ENCODE peak calls at places on chromosomes 3 and 15, in four cellular contexts. E is HEK293T, L is GM12878, W is K562. X is an unnamed sample.

GRCh38 chr3:59191651-59192050 is 141.8 kb upstream of the CFAP20DC start:
- DNase-seq in W (no peak), E (no peak), L (no peak), X (no peak)

GRCh38 chr3:28334552-28334951 is 14.0 kb upstream of the ZCWPW2 start:
- DNase-seq in L (no peak), E (no peak), W (no peak), X (no peak)

GRCh38 chr3:133821767-133822638 is 16.4 kb downstream of the SRPRB start:
- DNase-seq in L (no peak), W (peak), E (no peak), X (peak)

GRCh38 chr15:78392430-78392829 is 45.6 kb upstream of the IREB2 start:
- DNase-seq in E (no peak), W (no peak), L (no peak), X (no peak)

GRCh38 chr3:141052570-141053069 is 1.5 kb downstream of the SPSB4 start:
- DNase-seq in E (peak), L (no peak), W (no peak), X (no peak)

GRCh38 chr15:85762039-85762755 is 32.5 kb downstream of the KLHL25 start:
- DNase-seq in W (no peak), L (no peak), E (no peak), X (no peak)

GRCh38 chr3:52714335-52715302 is 8.7 kb downstream of the SPCS1 start:
- DNase-seq in W (no peak), L (no peak), E (no peak), X (no peak)

GRCh38 chr3:11568503-11569155 is 75.1 kb downstream of the VGLL4 start:
- DNase-seq in E (no peak), L (no peak), W (no peak), X (no peak)

GRCh38 chr15:67009576-67010569 is 55.5 kb upstream of the SMAD3 start:
- DNase-seq in W (no peak), L (no peak), E (no peak), X (peak)

GRCh38 chr3:9715764-9716437 is 12.3 kb downstream of the CPNE9 start:
- DNase-seq in E (peak), W (peak), L (no peak), X (peak)

GRCh38 chr3:172808969-172809546 is 58.5 kb downstream of the ECT2 start:
- DNase-seq in W (peak), E (no peak), L (no peak), X (peak)

GRCh38 chr3:11581237-11582122 is 62.2 kb downstream of the VGLL4 start:
- DNase-seq in L (no peak), E (no peak), W (no peak), X (no peak)

GRCh38 chr3:49316696-49317457 is 23.0 kb downstream of the USP4 start:
- DNase-seq in L (no peak), W (no peak), E (no peak), X (no peak)

GRCh38 chr15:75177360-75178071 is 24.2 kb upstream of the C15orf39 start:
- DNase-seq in W (no peak), E (no peak), L (no peak), X (no peak)

GRCh38 chr3:8663177-8664061 is 18.8 kb upstream of the SSUH2 start:
- DNase-seq in E (peak), L (peak), W (peak), X (peak)

DNA sequence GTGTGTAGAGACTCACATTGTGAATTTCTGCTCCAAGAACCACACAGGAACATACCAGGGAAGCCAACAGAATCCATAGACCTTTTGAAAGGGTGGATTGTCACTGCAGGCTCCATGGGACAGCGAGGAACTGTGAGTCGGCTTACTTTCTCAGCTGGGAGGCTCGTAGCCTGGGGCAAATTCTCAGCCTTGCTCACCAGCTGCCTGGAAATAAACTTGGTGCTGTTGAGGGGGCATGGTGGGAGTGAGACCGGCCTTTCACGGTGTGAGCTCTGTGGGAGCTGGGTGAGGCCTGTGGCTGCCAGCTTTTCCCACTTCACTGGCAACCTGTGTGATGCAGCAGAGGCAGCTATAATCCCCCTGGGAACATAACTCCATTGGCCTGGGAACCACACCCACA is 146.6 kb upstream of the P2RY1 start:
- DNase-seq in W (no peak), E (no peak), L (no peak), X (no peak)
- TF ChIP-seq SP1 in W (no peak), E (no peak), L (no peak), X (no peak)

GRCh38 chr3:153210660-153211059 is 48.6 kb downstream of the RAP2B start:
- DNase-seq in L (no peak), E (no peak), W (no peak), X (no peak)

GRCh38 chr3:153209596-153209995 is 47.6 kb downstream of the RAP2B start:
- DNase-seq in W (peak), E (no peak), L (no peak), X (no peak)

GRCh38 chr3:153215497-153215896 is 53.5 kb downstream of the RAP2B start:
- DNase-seq in L (no peak), W (no peak), E (no peak), X (no peak)

GRCh38 chr3:153215971-153216370 is 53.9 kb downstream of the RAP2B start:
- DNase-seq in E (no peak), L (no peak), W (no peak), X (no peak)

DNA sequence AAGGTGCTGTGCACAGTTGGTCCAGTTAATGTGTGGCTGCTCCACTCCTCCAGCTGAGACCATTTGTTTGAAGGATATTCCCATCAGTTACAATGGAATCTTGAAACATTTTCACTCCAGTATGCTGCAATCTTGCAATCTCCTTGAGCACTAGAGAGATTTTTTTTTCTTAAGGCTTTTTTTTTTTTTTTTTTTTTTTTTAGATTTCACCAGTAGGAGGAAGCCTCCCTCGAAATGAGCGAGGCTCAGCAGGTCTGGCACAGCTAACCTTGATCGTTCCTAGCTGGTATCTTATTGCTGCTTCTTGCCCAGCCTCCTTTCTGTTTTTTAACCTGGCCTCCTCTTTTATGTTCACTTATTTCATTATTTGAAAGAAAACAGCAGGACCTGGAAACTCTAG is 48.1 kb downstream of the RAP2B start:
- DNase-seq in L (no peak), W (peak), E (no peak), X (no peak)
- TF ChIP-seq FOXK2 in L (no peak), W (no peak), E (no peak), X (no peak)

DNA sequence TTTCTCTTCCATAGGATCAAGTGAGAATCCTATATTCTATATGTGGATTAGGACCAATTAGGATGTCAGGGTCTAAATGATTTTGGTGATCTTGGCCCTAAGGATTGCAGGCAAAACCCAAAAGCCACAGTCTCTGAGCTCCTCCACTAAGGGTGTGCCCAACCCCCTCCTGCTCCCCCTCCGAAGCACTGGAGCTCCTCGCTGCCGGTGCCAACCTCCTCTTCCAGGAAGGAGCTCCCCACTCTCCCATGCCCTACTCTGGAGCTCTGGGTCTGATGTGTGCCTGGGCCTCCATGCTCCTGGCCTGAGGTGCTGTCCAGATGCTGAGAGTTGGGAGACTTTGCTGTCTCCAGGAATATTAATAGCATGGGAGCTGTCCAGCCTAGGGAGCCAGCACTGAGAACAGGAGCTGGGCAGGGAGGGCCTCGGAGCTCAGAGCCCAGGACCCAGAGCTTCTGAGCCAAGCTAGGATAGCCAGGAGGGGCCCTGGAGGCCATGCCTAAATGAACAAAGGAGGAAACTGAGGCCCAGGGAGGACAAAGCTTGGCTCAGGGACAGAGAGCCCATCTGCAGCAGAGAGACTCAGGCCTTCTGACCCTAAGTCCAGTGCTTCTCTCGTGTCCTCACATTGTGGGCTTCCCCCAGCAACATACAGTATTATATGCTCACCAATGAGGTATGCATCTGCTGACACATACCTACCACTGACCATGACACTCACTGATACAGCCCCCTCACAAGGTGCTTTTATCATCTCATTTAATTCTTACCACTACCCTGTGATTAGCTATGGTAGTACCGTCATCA is 36.9 kb upstream of the HERC1 start:
- DNase-seq in E (peak), W (peak), L (no peak), X (peak)
- TF ChIP-seq FOXM1 in E (no peak), W (no peak), L (no peak), X (no peak)

DNA sequence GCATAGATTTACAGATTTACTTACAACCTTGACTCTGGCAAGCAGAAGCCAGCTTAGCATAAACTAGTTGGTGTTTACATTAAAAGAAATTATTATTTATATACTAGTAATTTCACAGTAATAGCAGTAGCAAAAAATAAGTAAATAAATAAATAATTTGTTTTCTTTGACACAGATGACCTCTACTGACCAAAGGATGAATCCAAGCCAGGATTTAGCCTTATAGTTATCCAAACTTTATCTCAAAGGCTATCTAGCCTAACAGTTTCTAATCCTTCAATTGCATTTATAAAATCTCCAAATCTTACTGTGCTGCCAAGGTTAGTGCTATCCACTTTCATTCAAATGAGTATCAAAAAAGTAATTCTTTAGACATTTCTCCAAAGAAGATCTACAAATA is 64.3 kb downstream of the FRMD5 start:
- DNase-seq in L (no peak), E (no peak), W (no peak), X (no peak)
- TF ChIP-seq SP1 in L (no peak), E (no peak), W (no peak), X (no peak)

DNA sequence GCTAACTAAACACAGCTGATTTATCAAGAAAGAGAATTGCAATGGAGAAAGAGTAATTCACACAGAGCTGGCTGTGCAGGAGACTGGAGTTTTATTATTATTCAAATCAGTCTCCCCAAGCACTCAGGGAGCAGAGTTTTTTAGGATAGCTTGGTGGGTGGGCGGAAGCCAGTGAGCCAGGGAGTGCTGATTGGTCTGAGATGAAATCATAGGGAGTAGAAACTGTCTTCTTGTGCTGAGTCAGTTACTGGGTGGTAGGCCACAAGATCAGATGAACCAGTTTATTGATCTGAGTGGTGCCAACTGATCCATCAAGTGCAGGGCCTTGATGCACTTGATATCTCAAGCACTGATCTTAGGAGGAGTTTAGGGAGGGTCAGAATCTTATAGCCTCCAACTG is 891.9 kb upstream of the CADM2 start:
- DNase-seq in L (no peak), E (no peak), W (no peak), X (no peak)
- TF ChIP-seq FOXK2 in L (no peak), E (no peak), W (no peak), X (no peak)

DNA sequence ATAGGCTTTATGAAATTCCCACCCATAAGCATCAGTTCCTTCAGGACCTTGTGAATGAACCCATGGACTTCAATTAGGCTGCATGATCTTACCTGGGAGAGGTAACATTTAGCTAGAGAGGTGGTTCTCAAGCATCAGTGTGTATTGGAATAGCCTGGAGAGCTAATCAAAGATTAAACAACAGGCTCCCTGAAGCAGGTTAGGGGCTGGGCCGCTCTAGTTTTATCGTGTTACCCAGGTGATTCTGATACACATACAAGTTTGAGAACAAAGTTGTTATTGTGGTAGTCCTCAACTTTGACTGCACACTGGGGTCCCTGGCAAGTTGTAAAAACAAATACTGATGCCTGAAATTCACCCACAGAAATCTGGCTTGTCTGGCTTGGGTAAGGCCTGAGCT is 31.2 kb downstream of the MYH15 start:
- DNase-seq in W (no peak), L (no peak), E (no peak), X (no peak)
- TF ChIP-seq FOXM1 in W (no peak), L (no peak), E (no peak), X (no peak)

X was measured in HepG2.